ENCODE peak calls at places on chromosomes 12 and 14, in eight cellular contexts. E is AG09309, O is mammary epithelial cell, Q is tibial artery, Y is foreskin fibroblast, J is osteocyte, P is left ventricle myocardium inferior, V is choroid plexus epithelial cell. W is an unnamed sample.

GRCh38 chr12:109305547-109305946 is 3.5 kb downstream of the FOXN4 start:
- DNase-seq in P (no peak), Q (no peak), Y (no peak), J (no peak), O (no peak), V (no peak), E (no peak), W (no peak)

GRCh38 chr14:32696325-32697101 is 242.2 kb upstream of the NPAS3 start:
- DNase-seq in O (no peak), P (no peak), Q (no peak), Y (no peak), E (no peak), V (no peak), J (no peak), W (no peak)

GRCh38 chr12:8709124-8709830 is 11.5 kb downstream of the RIMKLB start:
- DNase-seq in V (peak; percentile 47), E (no peak), Q (no peak), J (no peak), O (no peak), Y (peak; percentile 60), P (no peak), W (no peak)

GRCh38 chr12:9244894-9245293 is 36.7 kb upstream of the PZP start:
- DNase-seq in P (no peak), Y (no peak), E (no peak), Q (no peak), J (no peak), O (peak; percentile 60), V (no peak), W (no peak)

GRCh38 chr14:88868558-88869159 is 44.2 kb downstream of the TTC8 start:
- DNase-seq in J (no peak), E (no peak), Y (peak; percentile 24), P (no peak), Q (no peak), O (peak; percentile 39), V (peak; percentile 52), W (peak; percentile 37)

GRCh38 chr14:59325906-59326305 is 137.4 kb downstream of the DAAM1 start:
- DNase-seq in O (no peak), P (no peak), V (no peak), Y (peak; percentile 53), J (no peak), Q (no peak), E (no peak), W (no peak)

GRCh38 chr14:105169776-105170655 is 1.4 kb upstream of the JAG2 start:
- DNase-seq in Y (no peak), V (no peak), E (no peak), P (no peak), Q (no peak), J (no peak), O (no peak), W (no peak)

GRCh38 chr14:51328942-51329350 is 88.9 kb downstream of the TMX1 start:
- DNase-seq in V (peak; percentile 52), O (peak; percentile 43), P (no peak), E (no peak), Y (peak; percentile 79), J (no peak), Q (no peak), W (no peak)

GRCh38 chr14:102164241-102164641 is 24.5 kb downstream of the WDR20 start:
- DNase-seq in Y (peak; percentile 56), Q (no peak), J (no peak), O (peak; percentile 31), V (peak; percentile 63), P (no peak), E (no peak), W (peak; percentile 19)

GRCh38 chr14:26448181-26448855 is 149.5 kb downstream of the NOVA1 start:
- DNase-seq in J (no peak), E (no peak), V (no peak), Y (no peak), Q (no peak), P (no peak), O (no peak), W (no peak)

GRCh38 chr14:78130356-78130755 is 39.8 kb upstream of the NRXN3 start:
- DNase-seq in P (no peak), E (no peak), Y (no peak), O (no peak), Q (no peak), J (peak; percentile 10), V (no peak), W (no peak)

GRCh38 chr14:74140374-74140850 is 55.7 kb downstream of the LIN52 start:
- DNase-seq in V (peak; percentile 16), Q (no peak), O (no peak), E (no peak), P (peak; percentile 78), J (no peak), Y (peak; percentile 49), W (no peak)

GRCh38 chr12:107318804-107319535 is 225.6 kb upstream of the CRY1 start:
- DNase-seq in V (peak; percentile 79), E (no peak), Q (no peak), O (peak; percentile 65), Y (peak; percentile 61), P (no peak), J (no peak), W (no peak)

GRCh38 chr14:92039073-92039719 is 663 bp downstream of the TRIP11 start:
- DNase-seq in P (no peak), Q (no peak), Y (peak; percentile 59), E (peak; percentile 13), J (peak; percentile 69), O (peak; percentile 72), V (peak; percentile 86), W (peak; percentile 62)

GRCh38 chr12:59322473-59322872 is 273.4 kb upstream of the SLC16A7 start:
- DNase-seq in Y (no peak), O (no peak), P (no peak), V (no peak), J (no peak), Q (no peak), E (no peak), W (no peak)

GRCh38 chr12:15987696-15988095 is 76.6 kb downstream of the DERA start:
- DNase-seq in P (peak; percentile 76), V (no peak), J (no peak), O (no peak), Q (no peak), E (no peak), Y (no peak), W (no peak)

GRCh38 chr14:89486505-89486904 is 69.5 kb upstream of the FOXN3 start:
- DNase-seq in Q (peak; percentile 31), Y (no peak), J (no peak), P (no peak), E (no peak), O (no peak), V (no peak), W (no peak)

GRCh38 chr12:93100610-93101009 is 171.5 kb upstream of the EEA1 start:
- DNase-seq in V (no peak), P (no peak), Y (peak; percentile 72), Q (no peak), E (no peak), J (no peak), O (no peak), W (peak; percentile 20)

DNA sequence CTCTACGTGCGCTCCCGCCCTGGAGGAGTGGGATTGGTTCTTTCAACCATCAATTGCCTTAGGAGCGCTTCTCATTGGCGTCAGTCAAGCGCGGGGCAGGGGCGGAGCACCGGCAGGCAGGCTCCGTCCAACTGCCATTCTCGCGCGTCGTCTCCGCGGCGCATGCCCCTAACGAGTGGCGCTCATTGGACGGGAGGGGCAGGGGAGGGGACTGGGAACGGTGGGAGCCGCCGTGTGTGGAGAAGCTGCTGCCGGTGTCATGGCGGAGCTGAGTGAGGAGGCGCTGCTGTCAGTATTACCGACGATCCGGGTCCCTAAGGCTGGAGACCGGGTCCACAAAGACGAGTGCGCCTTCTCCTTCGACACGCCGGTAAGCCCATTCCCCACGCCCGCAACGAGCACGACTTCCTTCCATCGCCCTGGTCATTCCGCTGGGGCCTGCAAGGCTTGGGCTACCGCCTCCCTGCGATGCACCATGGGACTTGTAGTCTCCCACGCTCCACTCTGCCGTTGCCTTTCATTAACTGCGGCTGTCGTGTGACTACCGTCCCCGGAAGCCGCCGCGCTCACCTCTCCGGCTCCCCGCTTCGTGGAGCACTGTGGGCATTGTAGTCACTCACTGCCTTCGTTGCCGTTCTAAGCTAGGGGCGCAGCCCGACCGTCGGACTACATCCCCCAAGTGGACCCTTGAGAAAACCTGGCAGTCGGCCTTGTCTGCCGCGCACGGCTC is at the start of gene USP5:
- DNase-seq in V (peak; percentile 100), Q (peak; percentile 100), J (peak; percentile 99), Y (peak; percentile 100), O (peak; percentile 100), P (peak; percentile 99), E (peak; percentile 99), W (peak; percentile 100)
- TF ChIP-seq CTCF in V (no peak), Q (no peak), J (no peak), Y (no peak), O (no peak), P (peak; percentile 31), E (no peak), W (peak; percentile 17)

GRCh38 chr14:68244272-68244975 is 424.8 kb downstream of the RAD51B start:
- DNase-seq in E (no peak), J (no peak), Q (no peak), P (no peak), V (no peak), Y (no peak), O (no peak), W (no peak)
- TF ChIP-seq CTCF in E (no peak), J (no peak), Q (no peak), P (no peak), V (no peak), Y (no peak), O (no peak), W (no peak)

GRCh38 chr12:25276199-25276937 is 25.6 kb upstream of the KRAS start:
- DNase-seq in V (peak; percentile 93), P (no peak), Q (no peak), Y (peak; percentile 90), O (peak; percentile 93), E (peak; percentile 34), J (no peak), W (peak; percentile 82)
- TF ChIP-seq CTCF in V (no peak), P (no peak), Q (no peak), Y (no peak), O (no peak), E (no peak), J (no peak), W (no peak)

GRCh38 chr12:40104461-40105264 is 1.2 kb downstream of the SLC2A13 start:
- DNase-seq in V (peak; percentile 7), Y (no peak), P (peak; percentile 17), Q (no peak), J (no peak), O (peak; percentile 1), E (no peak), W (no peak)
- TF ChIP-seq CTCF in V (no peak), Y (no peak), P (no peak), Q (no peak), J (no peak), O (no peak), E (no peak), W (no peak)

DNA sequence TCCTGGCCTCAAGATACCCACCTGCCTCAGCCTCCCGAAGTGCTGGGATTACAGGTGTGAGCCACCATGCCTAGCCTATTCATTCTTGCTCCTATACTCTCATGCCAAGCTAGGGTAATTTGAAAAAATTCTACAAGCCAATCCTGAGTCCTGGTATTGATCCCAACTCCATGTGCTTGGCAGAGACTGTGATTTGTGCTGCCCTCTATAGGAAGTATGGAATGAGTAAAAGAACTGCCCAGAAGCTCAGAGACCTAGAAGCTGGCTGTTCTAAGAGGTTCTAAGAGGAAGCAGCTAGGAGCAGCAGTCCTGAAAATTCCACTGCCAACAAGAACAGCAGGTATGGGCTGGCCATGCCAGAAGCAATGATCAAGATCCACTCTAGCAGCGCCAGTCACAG is 402.5 kb downstream of the PCNX1 start:
- DNase-seq in Y (no peak), O (no peak), J (no peak), Q (no peak), E (no peak), P (no peak), V (peak; percentile 14), W (no peak)
- TF ChIP-seq CTCF in Y (no peak), O (peak; percentile 20), J (no peak), Q (no peak), E (peak; percentile 20), P (no peak), V (peak; percentile 33), W (peak; percentile 48)

GRCh38 chr12:52358575-52359350 is 8.5 kb downstream of the KRT85 start:
- DNase-seq in Q (peak; percentile 43), O (no peak), E (no peak), V (no peak), Y (no peak), P (no peak), J (no peak), W (no peak)
- TF ChIP-seq CTCF in Q (no peak), O (no peak), E (no peak), V (no peak), Y (no peak), P (no peak), J (no peak), W (no peak)